ENCODE peak calls at places on chromosomes 16 and 17, in nine cellular contexts. One of them, this sample, is unnamed.

GRCh38 chr17:78384479-78385175 is 6.2 kb downstream of the PGS1 start:
- DNase-seq in activated CD4-positive, alpha-beta T cell treated with anti-CD3 and anti-CD28 coated beads, Interleukin-2, amount 50 U/mL, for 1 hour: no peak
- DNase-seq in neural progenitor cell: no peak
- DNase-seq in GM12891: no peak
- DNase-seq in stimulated activated CD4-positive, alpha-beta T cell treated with anti-CD3 and anti-CD28 coated beads, Interleukin-2, amount 100 ng/mL, for 24 hours: peak
- DNase-seq in MV-4-11: no peak
- DNase-seq in activated CD8-positive, alpha-beta T cell treated with anti-CD3 and anti-CD28 coated beads, Interleukin-2, amount 10 ng/mL, durations not matched to agents 7 days and 5 days: no peak
- DNase-seq in mesenchymal stem cell: no peak
- DNase-seq in EL: no peak
- DNase-seq in this sample: no peak

GRCh38 chr17:43020789-43021738 is 1.1 kb downstream of the VAT1 start:
- DNase-seq in activated CD4-positive, alpha-beta T cell treated with anti-CD3 and anti-CD28 coated beads, Interleukin-2, amount 50 U/mL, for 1 hour: peak
- DNase-seq in neural progenitor cell: peak
- DNase-seq in GM12891: no peak
- DNase-seq in stimulated activated CD4-positive, alpha-beta T cell treated with anti-CD3 and anti-CD28 coated beads, Interleukin-2, amount 100 ng/mL, for 24 hours: no peak
- DNase-seq in MV-4-11: peak
- DNase-seq in activated CD8-positive, alpha-beta T cell treated with anti-CD3 and anti-CD28 coated beads, Interleukin-2, amount 10 ng/mL, durations not matched to agents 7 days and 5 days: no peak
- DNase-seq in mesenchymal stem cell: peak
- DNase-seq in EL: peak
- DNase-seq in this sample: peak

GRCh38 chr16:87681990-87682570 is 79.8 kb downstream of the JPH3 start:
- DNase-seq in activated CD4-positive, alpha-beta T cell treated with anti-CD3 and anti-CD28 coated beads, Interleukin-2, amount 50 U/mL, for 1 hour: no peak
- DNase-seq in neural progenitor cell: peak
- DNase-seq in GM12891: no peak
- DNase-seq in stimulated activated CD4-positive, alpha-beta T cell treated with anti-CD3 and anti-CD28 coated beads, Interleukin-2, amount 100 ng/mL, for 24 hours: peak
- DNase-seq in MV-4-11: peak
- DNase-seq in activated CD8-positive, alpha-beta T cell treated with anti-CD3 and anti-CD28 coated beads, Interleukin-2, amount 10 ng/mL, durations not matched to agents 7 days and 5 days: peak
- DNase-seq in mesenchymal stem cell: peak
- DNase-seq in EL: peak
- DNase-seq in this sample: peak

GRCh38 chr17:4110152-4110551 is 32.7 kb downstream of the ZZEF1 start:
- DNase-seq in activated CD4-positive, alpha-beta T cell treated with anti-CD3 and anti-CD28 coated beads, Interleukin-2, amount 50 U/mL, for 1 hour: no peak
- DNase-seq in neural progenitor cell: no peak
- DNase-seq in GM12891: no peak
- DNase-seq in stimulated activated CD4-positive, alpha-beta T cell treated with anti-CD3 and anti-CD28 coated beads, Interleukin-2, amount 100 ng/mL, for 24 hours: no peak
- DNase-seq in MV-4-11: no peak
- DNase-seq in activated CD8-positive, alpha-beta T cell treated with anti-CD3 and anti-CD28 coated beads, Interleukin-2, amount 10 ng/mL, durations not matched to agents 7 days and 5 days: no peak
- DNase-seq in mesenchymal stem cell: peak
- DNase-seq in EL: peak
- DNase-seq in this sample: no peak

GRCh38 chr17:76171701-76172100 is 30.7 kb upstream of the FOXJ1 start:
- DNase-seq in activated CD4-positive, alpha-beta T cell treated with anti-CD3 and anti-CD28 coated beads, Interleukin-2, amount 50 U/mL, for 1 hour: no peak
- DNase-seq in neural progenitor cell: no peak
- DNase-seq in GM12891: no peak
- DNase-seq in stimulated activated CD4-positive, alpha-beta T cell treated with anti-CD3 and anti-CD28 coated beads, Interleukin-2, amount 100 ng/mL, for 24 hours: no peak
- DNase-seq in MV-4-11: no peak
- DNase-seq in activated CD8-positive, alpha-beta T cell treated with anti-CD3 and anti-CD28 coated beads, Interleukin-2, amount 10 ng/mL, durations not matched to agents 7 days and 5 days: no peak
- DNase-seq in mesenchymal stem cell: no peak
- DNase-seq in EL: no peak
- DNase-seq in this sample: no peak

GRCh38 chr16:19393226-19394074 is 24.2 kb upstream of the TMC5 start:
- DNase-seq in activated CD4-positive, alpha-beta T cell treated with anti-CD3 and anti-CD28 coated beads, Interleukin-2, amount 50 U/mL, for 1 hour: no peak
- DNase-seq in neural progenitor cell: peak
- DNase-seq in GM12891: no peak
- DNase-seq in stimulated activated CD4-positive, alpha-beta T cell treated with anti-CD3 and anti-CD28 coated beads, Interleukin-2, amount 100 ng/mL, for 24 hours: no peak
- DNase-seq in MV-4-11: peak
- DNase-seq in activated CD8-positive, alpha-beta T cell treated with anti-CD3 and anti-CD28 coated beads, Interleukin-2, amount 10 ng/mL, durations not matched to agents 7 days and 5 days: no peak
- DNase-seq in mesenchymal stem cell: peak
- DNase-seq in EL: peak
- DNase-seq in this sample: peak

GRCh38 chr17:3887811-3888210 is 5.0 kb downstream of the CAMKK1 start:
- DNase-seq in activated CD4-positive, alpha-beta T cell treated with anti-CD3 and anti-CD28 coated beads, Interleukin-2, amount 50 U/mL, for 1 hour: no peak
- DNase-seq in neural progenitor cell: no peak
- DNase-seq in GM12891: no peak
- DNase-seq in stimulated activated CD4-positive, alpha-beta T cell treated with anti-CD3 and anti-CD28 coated beads, Interleukin-2, amount 100 ng/mL, for 24 hours: no peak
- DNase-seq in MV-4-11: no peak
- DNase-seq in activated CD8-positive, alpha-beta T cell treated with anti-CD3 and anti-CD28 coated beads, Interleukin-2, amount 10 ng/mL, durations not matched to agents 7 days and 5 days: no peak
- DNase-seq in mesenchymal stem cell: peak
- DNase-seq in EL: no peak
- DNase-seq in this sample: no peak

GRCh38 chr17:39073916-39074315 is 77.5 kb downstream of the PLXDC1 start:
- DNase-seq in activated CD4-positive, alpha-beta T cell treated with anti-CD3 and anti-CD28 coated beads, Interleukin-2, amount 50 U/mL, for 1 hour: no peak
- DNase-seq in neural progenitor cell: no peak
- DNase-seq in GM12891: no peak
- DNase-seq in stimulated activated CD4-positive, alpha-beta T cell treated with anti-CD3 and anti-CD28 coated beads, Interleukin-2, amount 100 ng/mL, for 24 hours: no peak
- DNase-seq in MV-4-11: no peak
- DNase-seq in activated CD8-positive, alpha-beta T cell treated with anti-CD3 and anti-CD28 coated beads, Interleukin-2, amount 10 ng/mL, durations not matched to agents 7 days and 5 days: no peak
- DNase-seq in mesenchymal stem cell: no peak
- DNase-seq in EL: no peak
- DNase-seq in this sample: no peak

GRCh38 chr17:35345926-35346771 is 27.3 kb downstream of the SLFN11 start:
- DNase-seq in activated CD4-positive, alpha-beta T cell treated with anti-CD3 and anti-CD28 coated beads, Interleukin-2, amount 50 U/mL, for 1 hour: peak
- DNase-seq in neural progenitor cell: peak
- DNase-seq in GM12891: no peak
- DNase-seq in stimulated activated CD4-positive, alpha-beta T cell treated with anti-CD3 and anti-CD28 coated beads, Interleukin-2, amount 100 ng/mL, for 24 hours: peak
- DNase-seq in MV-4-11: peak
- DNase-seq in activated CD8-positive, alpha-beta T cell treated with anti-CD3 and anti-CD28 coated beads, Interleukin-2, amount 10 ng/mL, durations not matched to agents 7 days and 5 days: peak
- DNase-seq in mesenchymal stem cell: peak
- DNase-seq in EL: peak
- DNase-seq in this sample: peak

GRCh38 chr16:86300746-86301480 is 209.4 kb upstream of the FOXF1 start:
- DNase-seq in activated CD4-positive, alpha-beta T cell treated with anti-CD3 and anti-CD28 coated beads, Interleukin-2, amount 50 U/mL, for 1 hour: no peak
- DNase-seq in neural progenitor cell: peak
- DNase-seq in GM12891: no peak
- DNase-seq in stimulated activated CD4-positive, alpha-beta T cell treated with anti-CD3 and anti-CD28 coated beads, Interleukin-2, amount 100 ng/mL, for 24 hours: no peak
- DNase-seq in MV-4-11: no peak
- DNase-seq in activated CD8-positive, alpha-beta T cell treated with anti-CD3 and anti-CD28 coated beads, Interleukin-2, amount 10 ng/mL, durations not matched to agents 7 days and 5 days: no peak
- DNase-seq in mesenchymal stem cell: peak
- DNase-seq in EL: no peak
- DNase-seq in this sample: peak

GRCh38 chr16:63289834-63290460 is 1253.7 kb upstream of the CDH8 start:
- DNase-seq in activated CD4-positive, alpha-beta T cell treated with anti-CD3 and anti-CD28 coated beads, Interleukin-2, amount 50 U/mL, for 1 hour: no peak
- DNase-seq in neural progenitor cell: peak
- DNase-seq in GM12891: peak
- DNase-seq in stimulated activated CD4-positive, alpha-beta T cell treated with anti-CD3 and anti-CD28 coated beads, Interleukin-2, amount 100 ng/mL, for 24 hours: peak
- DNase-seq in MV-4-11: no peak
- DNase-seq in activated CD8-positive, alpha-beta T cell treated with anti-CD3 and anti-CD28 coated beads, Interleukin-2, amount 10 ng/mL, durations not matched to agents 7 days and 5 days: no peak
- DNase-seq in mesenchymal stem cell: peak
- DNase-seq in EL: no peak
- DNase-seq in this sample: peak

GRCh38 chr17:17387461-17388362 is 84.5 kb downstream of the NT5M start:
- DNase-seq in activated CD4-positive, alpha-beta T cell treated with anti-CD3 and anti-CD28 coated beads, Interleukin-2, amount 50 U/mL, for 1 hour: no peak
- DNase-seq in neural progenitor cell: peak
- DNase-seq in GM12891: no peak
- DNase-seq in stimulated activated CD4-positive, alpha-beta T cell treated with anti-CD3 and anti-CD28 coated beads, Interleukin-2, amount 100 ng/mL, for 24 hours: no peak
- DNase-seq in MV-4-11: no peak
- DNase-seq in activated CD8-positive, alpha-beta T cell treated with anti-CD3 and anti-CD28 coated beads, Interleukin-2, amount 10 ng/mL, durations not matched to agents 7 days and 5 days: no peak
- DNase-seq in mesenchymal stem cell: peak
- DNase-seq in EL: no peak
- DNase-seq in this sample: no peak

GRCh38 chr16:67982011-67982696 is 1.9 kb upstream of the DPEP3 start:
- DNase-seq in activated CD4-positive, alpha-beta T cell treated with anti-CD3 and anti-CD28 coated beads, Interleukin-2, amount 50 U/mL, for 1 hour: no peak
- DNase-seq in neural progenitor cell: no peak
- DNase-seq in GM12891: no peak
- DNase-seq in stimulated activated CD4-positive, alpha-beta T cell treated with anti-CD3 and anti-CD28 coated beads, Interleukin-2, amount 100 ng/mL, for 24 hours: no peak
- DNase-seq in MV-4-11: no peak
- DNase-seq in activated CD8-positive, alpha-beta T cell treated with anti-CD3 and anti-CD28 coated beads, Interleukin-2, amount 10 ng/mL, durations not matched to agents 7 days and 5 days: no peak
- DNase-seq in mesenchymal stem cell: no peak
- DNase-seq in EL: no peak
- DNase-seq in this sample: no peak

GRCh38 chr16:66741971-66742396 is 9.4 kb downstream of the DYNC1LI2 start:
- DNase-seq in activated CD4-positive, alpha-beta T cell treated with anti-CD3 and anti-CD28 coated beads, Interleukin-2, amount 50 U/mL, for 1 hour: no peak
- DNase-seq in neural progenitor cell: no peak
- DNase-seq in GM12891: no peak
- DNase-seq in stimulated activated CD4-positive, alpha-beta T cell treated with anti-CD3 and anti-CD28 coated beads, Interleukin-2, amount 100 ng/mL, for 24 hours: no peak
- DNase-seq in MV-4-11: no peak
- DNase-seq in activated CD8-positive, alpha-beta T cell treated with anti-CD3 and anti-CD28 coated beads, Interleukin-2, amount 10 ng/mL, durations not matched to agents 7 days and 5 days: no peak
- DNase-seq in mesenchymal stem cell: peak
- DNase-seq in EL: peak
- DNase-seq in this sample: no peak

GRCh38 chr17:57692770-57693169 is 52.3 kb downstream of the CCDC182 start:
- DNase-seq in activated CD4-positive, alpha-beta T cell treated with anti-CD3 and anti-CD28 coated beads, Interleukin-2, amount 50 U/mL, for 1 hour: no peak
- DNase-seq in neural progenitor cell: no peak
- DNase-seq in GM12891: no peak
- DNase-seq in stimulated activated CD4-positive, alpha-beta T cell treated with anti-CD3 and anti-CD28 coated beads, Interleukin-2, amount 100 ng/mL, for 24 hours: no peak
- DNase-seq in MV-4-11: no peak
- DNase-seq in activated CD8-positive, alpha-beta T cell treated with anti-CD3 and anti-CD28 coated beads, Interleukin-2, amount 10 ng/mL, durations not matched to agents 7 days and 5 days: no peak
- DNase-seq in mesenchymal stem cell: no peak
- DNase-seq in EL: no peak
- DNase-seq in this sample: no peak

GRCh38 chr17:4187076-4187475 is 44.1 kb downstream of the CYB5D2 start:
- DNase-seq in activated CD4-positive, alpha-beta T cell treated with anti-CD3 and anti-CD28 coated beads, Interleukin-2, amount 50 U/mL, for 1 hour: no peak
- DNase-seq in neural progenitor cell: peak
- DNase-seq in GM12891: no peak
- DNase-seq in stimulated activated CD4-positive, alpha-beta T cell treated with anti-CD3 and anti-CD28 coated beads, Interleukin-2, amount 100 ng/mL, for 24 hours: no peak
- DNase-seq in MV-4-11: no peak
- DNase-seq in activated CD8-positive, alpha-beta T cell treated with anti-CD3 and anti-CD28 coated beads, Interleukin-2, amount 10 ng/mL, durations not matched to agents 7 days and 5 days: no peak
- DNase-seq in mesenchymal stem cell: no peak
- DNase-seq in EL: no peak
- DNase-seq in this sample: no peak

GRCh38 chr16:48526058-48526957 is 83.7 kb downstream of the N4BP1 start:
- DNase-seq in activated CD4-positive, alpha-beta T cell treated with anti-CD3 and anti-CD28 coated beads, Interleukin-2, amount 50 U/mL, for 1 hour: no peak
- DNase-seq in neural progenitor cell: peak
- DNase-seq in GM12891: peak
- DNase-seq in stimulated activated CD4-positive, alpha-beta T cell treated with anti-CD3 and anti-CD28 coated beads, Interleukin-2, amount 100 ng/mL, for 24 hours: peak
- DNase-seq in MV-4-11: no peak
- DNase-seq in activated CD8-positive, alpha-beta T cell treated with anti-CD3 and anti-CD28 coated beads, Interleukin-2, amount 10 ng/mL, durations not matched to agents 7 days and 5 days: peak
- DNase-seq in mesenchymal stem cell: no peak
- DNase-seq in EL: no peak
- DNase-seq in this sample: no peak

GRCh38 chr17:307741-308507 is 44.7 kb downstream of the RPH3AL start:
- DNase-seq in activated CD4-positive, alpha-beta T cell treated with anti-CD3 and anti-CD28 coated beads, Interleukin-2, amount 50 U/mL, for 1 hour: no peak
- DNase-seq in neural progenitor cell: no peak
- DNase-seq in GM12891: no peak
- DNase-seq in stimulated activated CD4-positive, alpha-beta T cell treated with anti-CD3 and anti-CD28 coated beads, Interleukin-2, amount 100 ng/mL, for 24 hours: no peak
- DNase-seq in MV-4-11: no peak
- DNase-seq in activated CD8-positive, alpha-beta T cell treated with anti-CD3 and anti-CD28 coated beads, Interleukin-2, amount 10 ng/mL, durations not matched to agents 7 days and 5 days: no peak
- DNase-seq in mesenchymal stem cell: no peak
- DNase-seq in EL: no peak
- DNase-seq in this sample: no peak

GRCh38 chr17:57404073-57404472 is 147.8 kb downstream of the MSI2 start:
- DNase-seq in activated CD4-positive, alpha-beta T cell treated with anti-CD3 and anti-CD28 coated beads, Interleukin-2, amount 50 U/mL, for 1 hour: no peak
- DNase-seq in neural progenitor cell: no peak
- DNase-seq in GM12891: no peak
- DNase-seq in stimulated activated CD4-positive, alpha-beta T cell treated with anti-CD3 and anti-CD28 coated beads, Interleukin-2, amount 100 ng/mL, for 24 hours: no peak
- DNase-seq in MV-4-11: no peak
- DNase-seq in activated CD8-positive, alpha-beta T cell treated with anti-CD3 and anti-CD28 coated beads, Interleukin-2, amount 10 ng/mL, durations not matched to agents 7 days and 5 days: peak
- DNase-seq in mesenchymal stem cell: no peak
- DNase-seq in EL: no peak
- DNase-seq in this sample: peak

GRCh38 chr17:71084838-71085237 is 915.5 kb downstream of the KCNJ2 start:
- DNase-seq in activated CD4-positive, alpha-beta T cell treated with anti-CD3 and anti-CD28 coated beads, Interleukin-2, amount 50 U/mL, for 1 hour: no peak
- DNase-seq in neural progenitor cell: no peak
- DNase-seq in GM12891: no peak
- DNase-seq in stimulated activated CD4-positive, alpha-beta T cell treated with anti-CD3 and anti-CD28 coated beads, Interleukin-2, amount 100 ng/mL, for 24 hours: no peak
- DNase-seq in MV-4-11: no peak
- DNase-seq in activated CD8-positive, alpha-beta T cell treated with anti-CD3 and anti-CD28 coated beads, Interleukin-2, amount 10 ng/mL, durations not matched to agents 7 days and 5 days: no peak
- DNase-seq in mesenchymal stem cell: no peak
- DNase-seq in EL: no peak
- DNase-seq in this sample: no peak

GRCh38 chr16:70737377-70738082 is 51.7 kb upstream of the MTSS2 start:
- DNase-seq in activated CD4-positive, alpha-beta T cell treated with anti-CD3 and anti-CD28 coated beads, Interleukin-2, amount 50 U/mL, for 1 hour: peak
- DNase-seq in neural progenitor cell: no peak
- DNase-seq in GM12891: peak
- DNase-seq in stimulated activated CD4-positive, alpha-beta T cell treated with anti-CD3 and anti-CD28 coated beads, Interleukin-2, amount 100 ng/mL, for 24 hours: peak
- DNase-seq in MV-4-11: peak
- DNase-seq in activated CD8-positive, alpha-beta T cell treated with anti-CD3 and anti-CD28 coated beads, Interleukin-2, amount 10 ng/mL, durations not matched to agents 7 days and 5 days: peak
- DNase-seq in mesenchymal stem cell: peak
- DNase-seq in EL: peak
- DNase-seq in this sample: no peak

GRCh38 chr17:1216209-1216937 is 36.6 kb upstream of the ABR start:
- DNase-seq in activated CD4-positive, alpha-beta T cell treated with anti-CD3 and anti-CD28 coated beads, Interleukin-2, amount 50 U/mL, for 1 hour: no peak
- DNase-seq in neural progenitor cell: peak
- DNase-seq in GM12891: peak
- DNase-seq in stimulated activated CD4-positive, alpha-beta T cell treated with anti-CD3 and anti-CD28 coated beads, Interleukin-2, amount 100 ng/mL, for 24 hours: no peak
- DNase-seq in MV-4-11: no peak
- DNase-seq in activated CD8-positive, alpha-beta T cell treated with anti-CD3 and anti-CD28 coated beads, Interleukin-2, amount 10 ng/mL, durations not matched to agents 7 days and 5 days: no peak
- DNase-seq in mesenchymal stem cell: no peak
- DNase-seq in EL: no peak
- DNase-seq in this sample: no peak

GRCh38 chr16:29662729-29663019 is 373 bp upstream of the SPN start:
- DNase-seq in activated CD4-positive, alpha-beta T cell treated with anti-CD3 and anti-CD28 coated beads, Interleukin-2, amount 50 U/mL, for 1 hour: no peak
- DNase-seq in neural progenitor cell: no peak
- DNase-seq in GM12891: no peak
- DNase-seq in stimulated activated CD4-positive, alpha-beta T cell treated with anti-CD3 and anti-CD28 coated beads, Interleukin-2, amount 100 ng/mL, for 24 hours: peak
- DNase-seq in MV-4-11: peak
- DNase-seq in activated CD8-positive, alpha-beta T cell treated with anti-CD3 and anti-CD28 coated beads, Interleukin-2, amount 10 ng/mL, durations not matched to agents 7 days and 5 days: peak
- DNase-seq in mesenchymal stem cell: no peak
- DNase-seq in EL: no peak
- DNase-seq in this sample: peak

GRCh38 chr16:75908301-75908700 is 182.0 kb upstream of the CPHXL start:
- DNase-seq in activated CD4-positive, alpha-beta T cell treated with anti-CD3 and anti-CD28 coated beads, Interleukin-2, amount 50 U/mL, for 1 hour: no peak
- DNase-seq in neural progenitor cell: no peak
- DNase-seq in GM12891: no peak
- DNase-seq in stimulated activated CD4-positive, alpha-beta T cell treated with anti-CD3 and anti-CD28 coated beads, Interleukin-2, amount 100 ng/mL, for 24 hours: no peak
- DNase-seq in MV-4-11: no peak
- DNase-seq in activated CD8-positive, alpha-beta T cell treated with anti-CD3 and anti-CD28 coated beads, Interleukin-2, amount 10 ng/mL, durations not matched to agents 7 days and 5 days: no peak
- DNase-seq in mesenchymal stem cell: no peak
- DNase-seq in EL: no peak
- DNase-seq in this sample: no peak

GRCh38 chr17:37521821-37522220 is 32.1 kb downstream of the DUSP14 start:
- DNase-seq in activated CD4-positive, alpha-beta T cell treated with anti-CD3 and anti-CD28 coated beads, Interleukin-2, amount 50 U/mL, for 1 hour: no peak
- DNase-seq in neural progenitor cell: no peak
- DNase-seq in GM12891: no peak
- DNase-seq in stimulated activated CD4-positive, alpha-beta T cell treated with anti-CD3 and anti-CD28 coated beads, Interleukin-2, amount 100 ng/mL, for 24 hours: no peak
- DNase-seq in MV-4-11: no peak
- DNase-seq in activated CD8-positive, alpha-beta T cell treated with anti-CD3 and anti-CD28 coated beads, Interleukin-2, amount 10 ng/mL, durations not matched to agents 7 days and 5 days: no peak
- DNase-seq in mesenchymal stem cell: no peak
- DNase-seq in EL: no peak
- DNase-seq in this sample: no peak

GRCh38 chr17:39239640-39240314 is 14.0 kb upstream of the STAC2 start:
- DNase-seq in activated CD4-positive, alpha-beta T cell treated with anti-CD3 and anti-CD28 coated beads, Interleukin-2, amount 50 U/mL, for 1 hour: peak
- DNase-seq in neural progenitor cell: peak
- DNase-seq in GM12891: peak
- DNase-seq in stimulated activated CD4-positive, alpha-beta T cell treated with anti-CD3 and anti-CD28 coated beads, Interleukin-2, amount 100 ng/mL, for 24 hours: peak
- DNase-seq in MV-4-11: no peak
- DNase-seq in activated CD8-positive, alpha-beta T cell treated with anti-CD3 and anti-CD28 coated beads, Interleukin-2, amount 10 ng/mL, durations not matched to agents 7 days and 5 days: peak
- DNase-seq in mesenchymal stem cell: no peak
- DNase-seq in EL: no peak
- DNase-seq in this sample: peak

This sample was measured in KBM-7.